ENCODE peak calls at places on chromosome 2, in four cellular contexts. C is cerebellum, D is CMK, F is occipital lobe. O is an unnamed sample.

GRCh38 chr2:39871291-39871761 is 92.3 kb upstream of the THUMPD2 start:
- DNase-seq in C (peak; percentile 81), D (no peak), F (peak; percentile 58), O (no peak)

GRCh38 chr2:238259085-238260020 is 19.5 kb upstream of the HES6 start:
- DNase-seq in C (no peak), D (no peak), F (no peak), O (no peak)

GRCh38 chr2:174442546-174443510 is 44.0 kb downstream of the GPR155 start:
- DNase-seq in C (no peak), D (no peak), F (no peak), O (no peak)

GRCh38 chr2:224796695-224797305 is 80.6 kb upstream of the CCDC195 start:
- DNase-seq in C (no peak), D (no peak), F (no peak), O (no peak)

GRCh38 chr2:129404000-129404700 is 575.3 kb upstream of the RAB6C start:
- DNase-seq in C (no peak), D (no peak), F (no peak), O (no peak)

GRCh38 chr2:170026361-170026760 is 151.6 kb upstream of the MYO3B start:
- DNase-seq in C (no peak), D (peak; percentile 20), F (no peak), O (no peak)

GRCh38 chr2:197309369-197310231 is 980 bp downstream of the ANKRD44 start:
- DNase-seq in C (peak; percentile 35), D (no peak), F (peak; percentile 21), O (peak; percentile 24)

GRCh38 chr2:133885847-133886246 is 317.6 kb upstream of the NCKAP5 start:
- DNase-seq in C (no peak), D (no peak), F (no peak), O (no peak)

GRCh38 chr2:153287109-153287801 is 191.3 kb downstream of the RPRM start:
- DNase-seq in C (no peak), D (no peak), F (no peak), O (peak; percentile 46)

GRCh38 chr2:9001229-9001628 is 2.3 kb downstream of the MBOAT2 start:
- DNase-seq in C (no peak), D (no peak), F (no peak), O (no peak)

GRCh38 chr2:216216951-216217903 is 108.1 kb downstream of the XRCC5 start:
- DNase-seq in C (no peak), D (no peak), F (no peak), O (no peak)

GRCh38 chr2:51620830-51621229 is 588.9 kb upstream of the NRXN1 start:
- DNase-seq in C (no peak), D (no peak), F (no peak), O (no peak)

GRCh38 chr2:238895361-238895882 is 47.5 kb downstream of the TWIST2 start:
- DNase-seq in C (no peak), D (no peak), F (no peak), O (no peak)

O was measured in neuronal stem cell.